ENCODE peak calls at places on chromosomes 12 and 14, in five cellular contexts. One of them, this sample, is unnamed.

GRCh38 chr12:1496162-1496925 is 98.0 kb downstream of the FBXL14 start:
- DNase-seq in HL-60: no peak
- DNase-seq in fibroblast of mammary gland: no peak
- DNase-seq in AG10803: peak; percentile 89
- DNase-seq in fibroblast of lung: peak; percentile 89
- DNase-seq in this sample: no peak

GRCh38 chr12:29505078-29505477 is 7.6 kb upstream of the OVCH1 start:
- DNase-seq in HL-60: no peak
- DNase-seq in fibroblast of mammary gland: peak; percentile 8
- DNase-seq in AG10803: no peak
- DNase-seq in fibroblast of lung: no peak
- DNase-seq in this sample: no peak

GRCh38 chr12:22121224-22121623 is 75.2 kb downstream of the CMAS start:
- DNase-seq in HL-60: no peak
- DNase-seq in fibroblast of mammary gland: no peak
- DNase-seq in AG10803: no peak
- DNase-seq in fibroblast of lung: no peak
- DNase-seq in this sample: no peak

GRCh38 chr12:70243510-70244331 is 488 bp downstream of the CNOT2 start:
- DNase-seq in HL-60: peak; percentile 49
- DNase-seq in fibroblast of mammary gland: peak; percentile 52
- DNase-seq in AG10803: peak; percentile 61
- DNase-seq in fibroblast of lung: peak; percentile 68
- DNase-seq in this sample: peak; percentile 66

GRCh38 chr14:77603654-77604270 is 12.7 kb downstream of the SPTLC2 start:
- DNase-seq in HL-60: peak; percentile 16
- DNase-seq in fibroblast of mammary gland: peak; percentile 39
- DNase-seq in AG10803: no peak
- DNase-seq in fibroblast of lung: peak; percentile 25
- DNase-seq in this sample: no peak

GRCh38 chr14:60089201-60089600 is 2.5 kb upstream of the PCNX4 start:
- DNase-seq in HL-60: no peak
- DNase-seq in fibroblast of mammary gland: no peak
- DNase-seq in AG10803: peak; percentile 35
- DNase-seq in fibroblast of lung: no peak
- DNase-seq in this sample: no peak

GRCh38 chr12:6716874-6717437 is 6.9 kb upstream of the COPS7A start:
- DNase-seq in HL-60: no peak
- DNase-seq in fibroblast of mammary gland: no peak
- DNase-seq in AG10803: no peak
- DNase-seq in fibroblast of lung: no peak
- DNase-seq in this sample: no peak

GRCh38 chr12:20549115-20549719 is 145.9 kb upstream of the SLCO1C1 start:
- DNase-seq in HL-60: peak; percentile 1
- DNase-seq in fibroblast of mammary gland: peak; percentile 56
- DNase-seq in AG10803: peak; percentile 33
- DNase-seq in fibroblast of lung: peak; percentile 68
- DNase-seq in this sample: peak; percentile 75

GRCh38 chr12:62210422-62210821 is 49.8 kb upstream of the USP15 start:
- DNase-seq in HL-60: peak; percentile 58
- DNase-seq in fibroblast of mammary gland: peak; percentile 54
- DNase-seq in AG10803: peak; percentile 50
- DNase-seq in fibroblast of lung: peak; percentile 57
- DNase-seq in this sample: peak; percentile 74

GRCh38 chr14:106141242-106142220 is 615.1 kb downstream of the TMEM121 start:
- DNase-seq in HL-60: no peak
- DNase-seq in fibroblast of mammary gland: no peak
- DNase-seq in AG10803: no peak
- DNase-seq in fibroblast of lung: no peak
- DNase-seq in this sample: no peak

GRCh38 chr14:60656755-60657608 is 7.7 kb upstream of the SIX1 start:
- DNase-seq in HL-60: peak; percentile 31
- DNase-seq in fibroblast of mammary gland: peak; percentile 69
- DNase-seq in AG10803: peak; percentile 70
- DNase-seq in fibroblast of lung: peak; percentile 87
- DNase-seq in this sample: peak; percentile 80

GRCh38 chr12:1936406-1937320 is 18.2 kb upstream of the CACNA2D4 start:
- DNase-seq in HL-60: no peak
- DNase-seq in fibroblast of mammary gland: peak; percentile 48
- DNase-seq in AG10803: peak; percentile 59
- DNase-seq in fibroblast of lung: peak; percentile 74
- DNase-seq in this sample: peak; percentile 72

GRCh38 chr12:32595251-32595650 is 83.8 kb upstream of the DNM1L start:
- DNase-seq in HL-60: no peak
- DNase-seq in fibroblast of mammary gland: peak; percentile 65
- DNase-seq in AG10803: peak; percentile 58
- DNase-seq in fibroblast of lung: peak; percentile 46
- DNase-seq in this sample: peak; percentile 11

GRCh38 chr14:75631453-75631831 is 29.2 kb downstream of the ERG28 start:
- DNase-seq in HL-60: no peak
- DNase-seq in fibroblast of mammary gland: no peak
- DNase-seq in AG10803: no peak
- DNase-seq in fibroblast of lung: no peak
- DNase-seq in this sample: peak; percentile 41

GRCh38 chr12:74317078-74317581 is 220.5 kb upstream of the ATXN7L3B start:
- DNase-seq in HL-60: no peak
- DNase-seq in fibroblast of mammary gland: peak; percentile 28
- DNase-seq in AG10803: no peak
- DNase-seq in fibroblast of lung: peak; percentile 49
- DNase-seq in this sample: peak; percentile 67

GRCh38 chr12:14619731-14620501 is 52.2 kb upstream of the PLBD1 start:
- DNase-seq in HL-60: no peak
- DNase-seq in fibroblast of mammary gland: no peak
- DNase-seq in AG10803: no peak
- DNase-seq in fibroblast of lung: no peak
- DNase-seq in this sample: no peak

GRCh38 chr12:70928066-70928465 is 7.5 kb upstream of the PTPRR start:
- DNase-seq in HL-60: no peak
- DNase-seq in fibroblast of mammary gland: no peak
- DNase-seq in AG10803: no peak
- DNase-seq in fibroblast of lung: no peak
- DNase-seq in this sample: peak; percentile 22

GRCh38 chr14:23195552-23196101 is 12.2 kb upstream of the SLC7A8 start:
- DNase-seq in HL-60: no peak
- DNase-seq in fibroblast of mammary gland: no peak
- DNase-seq in AG10803: no peak
- DNase-seq in fibroblast of lung: no peak
- DNase-seq in this sample: no peak

GRCh38 chr12:91920276-91920675 is 225.4 kb downstream of the BTG1 start:
- DNase-seq in HL-60: no peak
- DNase-seq in fibroblast of mammary gland: peak; percentile 41
- DNase-seq in AG10803: peak; percentile 53
- DNase-seq in fibroblast of lung: peak; percentile 14
- DNase-seq in this sample: peak; percentile 23

GRCh38 chr12:42958271-42958674 is 368.7 kb upstream of the PRICKLE1 start:
- DNase-seq in HL-60: no peak
- DNase-seq in fibroblast of mammary gland: peak; percentile 67
- DNase-seq in AG10803: no peak
- DNase-seq in fibroblast of lung: peak; percentile 33
- DNase-seq in this sample: peak; percentile 35

GRCh38 chr12:55663391-55663790 is 26.7 kb downstream of the OR10P1 start:
- DNase-seq in HL-60: no peak
- DNase-seq in fibroblast of mammary gland: peak; percentile 25
- DNase-seq in AG10803: no peak
- DNase-seq in fibroblast of lung: no peak
- DNase-seq in this sample: no peak

GRCh38 chr12:117092886-117093285 is 6.3 kb downstream of the TESC start:
- DNase-seq in HL-60: no peak
- DNase-seq in fibroblast of mammary gland: no peak
- DNase-seq in AG10803: no peak
- DNase-seq in fibroblast of lung: no peak
- DNase-seq in this sample: no peak

GRCh38 chr12:105428793-105429192 is 98.3 kb downstream of the C12orf75 start:
- DNase-seq in HL-60: no peak
- DNase-seq in fibroblast of mammary gland: peak; percentile 15
- DNase-seq in AG10803: peak; percentile 57
- DNase-seq in fibroblast of lung: no peak
- DNase-seq in this sample: peak; percentile 21

GRCh38 chr14:48726080-48726642 is 860.0 kb downstream of the RPS29 start:
- DNase-seq in HL-60: no peak
- DNase-seq in fibroblast of mammary gland: no peak
- DNase-seq in AG10803: peak; percentile 2
- DNase-seq in fibroblast of lung: no peak
- DNase-seq in this sample: peak; percentile 26

GRCh38 chr12:96985515-96986362 is 78.7 kb downstream of the NEDD1 start:
- DNase-seq in HL-60: no peak
- DNase-seq in fibroblast of mammary gland: no peak
- DNase-seq in AG10803: no peak
- DNase-seq in fibroblast of lung: no peak
- DNase-seq in this sample: peak; percentile 16

GRCh38 chr14:24255931-24256696 is 6.9 kb downstream of the TGM1 start:
- DNase-seq in HL-60: no peak
- DNase-seq in fibroblast of mammary gland: no peak
- DNase-seq in AG10803: no peak
- DNase-seq in fibroblast of lung: no peak
- DNase-seq in this sample: no peak

GRCh38 chr12:42086021-42086420 is 58.7 kb downstream of the GXYLT1 start:
- DNase-seq in HL-60: no peak
- DNase-seq in fibroblast of mammary gland: peak; percentile 31
- DNase-seq in AG10803: peak; percentile 36
- DNase-seq in fibroblast of lung: peak; percentile 69
- DNase-seq in this sample: peak; percentile 66

GRCh38 chr12:12897286-12897685 is 5.9 kb downstream of the GPRC5A start:
- DNase-seq in HL-60: no peak
- DNase-seq in fibroblast of mammary gland: no peak
- DNase-seq in AG10803: no peak
- DNase-seq in fibroblast of lung: no peak
- DNase-seq in this sample: no peak

DNA sequence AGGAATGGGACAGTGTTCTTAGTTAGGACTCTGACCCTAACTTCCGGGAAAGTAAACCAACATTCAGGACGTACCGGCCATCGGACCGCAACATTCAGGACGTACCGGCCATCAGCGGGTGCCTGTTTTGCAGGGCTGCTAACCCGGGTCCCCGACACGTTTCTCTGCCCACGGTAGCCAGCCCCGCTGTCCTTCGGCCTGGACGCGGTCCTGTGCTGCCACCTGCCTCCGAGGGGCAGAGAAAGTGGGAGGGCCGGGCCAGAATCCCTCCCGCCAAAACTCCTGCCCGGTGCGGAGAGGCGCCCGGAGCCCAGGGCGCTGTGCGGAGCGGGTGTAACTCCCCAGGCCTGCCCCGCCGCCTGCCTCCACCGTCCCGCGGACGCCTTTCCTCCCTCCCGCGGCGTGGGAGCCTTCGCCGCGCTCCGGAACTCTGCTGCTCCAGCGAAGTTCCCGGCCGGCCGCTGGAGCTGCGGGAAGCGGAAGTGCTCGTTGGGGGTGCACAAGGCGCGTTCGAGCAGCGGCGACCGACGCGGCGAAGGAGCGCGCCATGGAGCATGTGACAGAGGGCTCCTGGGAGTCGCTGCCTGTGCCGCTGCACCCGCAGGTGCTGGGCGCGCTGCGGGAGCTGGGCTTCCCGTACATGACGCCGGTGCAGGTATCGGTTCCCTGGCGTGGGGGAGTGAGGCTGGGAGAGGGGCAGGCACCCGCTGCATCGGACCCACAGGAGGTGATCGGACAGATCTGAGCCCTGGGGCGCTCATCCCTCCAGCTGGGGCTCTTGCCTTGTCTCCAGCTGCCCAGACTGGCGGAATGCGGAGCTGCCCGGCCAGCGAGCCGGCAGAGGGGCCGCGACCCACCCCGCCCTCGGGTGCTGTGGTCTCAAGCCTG is at the start of gene DDX55:
- DNase-seq in HL-60: peak; percentile 87
- DNase-seq in fibroblast of mammary gland: peak; percentile 79
- DNase-seq in AG10803: peak; percentile 81
- DNase-seq in fibroblast of lung: peak; percentile 86
- DNase-seq in this sample: peak; percentile 86
- TF ChIP-seq CTCF in HL-60: no peak
- TF ChIP-seq CTCF in fibroblast of mammary gland: peak; percentile 17
- TF ChIP-seq CTCF in AG10803: peak; percentile 30
- TF ChIP-seq CTCF in fibroblast of lung: peak; percentile 24
- TF ChIP-seq CTCF in this sample: peak; percentile 35

GRCh38 chr14:50871914-50872732 is at the start of gene ABHD12B:
- DNase-seq in HL-60: no peak
- DNase-seq in fibroblast of mammary gland: no peak
- DNase-seq in AG10803: peak; percentile 3
- DNase-seq in fibroblast of lung: peak; percentile 18
- DNase-seq in this sample: no peak
- H3K4me3 ChIP-seq in HL-60: no peak within 1 kb of the TSS
- H3K4me3 ChIP-seq in fibroblast of mammary gland: no peak within 1 kb of the TSS
- H3K4me3 ChIP-seq in AG10803: no peak within 1 kb of the TSS
- H3K4me3 ChIP-seq in fibroblast of lung: no peak within 1 kb of the TSS
- H3K4me3 ChIP-seq in this sample: no peak within 1 kb of the TSS

GRCh38 chr12:115979351-115979750 is 298.1 kb downstream of the MED13L start:
- DNase-seq in HL-60: no peak
- DNase-seq in fibroblast of mammary gland: peak; percentile 25
- DNase-seq in AG10803: peak; percentile 43
- DNase-seq in fibroblast of lung: no peak
- DNase-seq in this sample: peak; percentile 51

GRCh38 chr12:115979851-115980250 is 297.6 kb downstream of the MED13L start:
- DNase-seq in HL-60: no peak
- DNase-seq in fibroblast of mammary gland: no peak
- DNase-seq in AG10803: no peak
- DNase-seq in fibroblast of lung: no peak
- DNase-seq in this sample: no peak

GRCh38 chr12:115980339-115980738 is 297.2 kb downstream of the MED13L start:
- DNase-seq in HL-60: no peak
- DNase-seq in fibroblast of mammary gland: no peak
- DNase-seq in AG10803: no peak
- DNase-seq in fibroblast of lung: no peak
- DNase-seq in this sample: no peak

GRCh38 chr12:115984607-115985006 is 292.9 kb downstream of the MED13L start:
- DNase-seq in HL-60: no peak
- DNase-seq in fibroblast of mammary gland: no peak
- DNase-seq in AG10803: no peak
- DNase-seq in fibroblast of lung: no peak
- DNase-seq in this sample: no peak

GRCh38 chr12:115983226-115983798 is 294.2 kb downstream of the MED13L start:
- DNase-seq in HL-60: no peak
- DNase-seq in fibroblast of mammary gland: peak; percentile 26
- DNase-seq in AG10803: no peak
- DNase-seq in fibroblast of lung: no peak
- DNase-seq in this sample: peak; percentile 22
- TF ChIP-seq CTCF in HL-60: peak; percentile 10
- TF ChIP-seq CTCF in fibroblast of mammary gland: peak; percentile 41
- TF ChIP-seq CTCF in AG10803: peak; percentile 39
- TF ChIP-seq CTCF in fibroblast of lung: peak; percentile 25
- TF ChIP-seq CTCF in this sample: peak; percentile 31

DNA sequence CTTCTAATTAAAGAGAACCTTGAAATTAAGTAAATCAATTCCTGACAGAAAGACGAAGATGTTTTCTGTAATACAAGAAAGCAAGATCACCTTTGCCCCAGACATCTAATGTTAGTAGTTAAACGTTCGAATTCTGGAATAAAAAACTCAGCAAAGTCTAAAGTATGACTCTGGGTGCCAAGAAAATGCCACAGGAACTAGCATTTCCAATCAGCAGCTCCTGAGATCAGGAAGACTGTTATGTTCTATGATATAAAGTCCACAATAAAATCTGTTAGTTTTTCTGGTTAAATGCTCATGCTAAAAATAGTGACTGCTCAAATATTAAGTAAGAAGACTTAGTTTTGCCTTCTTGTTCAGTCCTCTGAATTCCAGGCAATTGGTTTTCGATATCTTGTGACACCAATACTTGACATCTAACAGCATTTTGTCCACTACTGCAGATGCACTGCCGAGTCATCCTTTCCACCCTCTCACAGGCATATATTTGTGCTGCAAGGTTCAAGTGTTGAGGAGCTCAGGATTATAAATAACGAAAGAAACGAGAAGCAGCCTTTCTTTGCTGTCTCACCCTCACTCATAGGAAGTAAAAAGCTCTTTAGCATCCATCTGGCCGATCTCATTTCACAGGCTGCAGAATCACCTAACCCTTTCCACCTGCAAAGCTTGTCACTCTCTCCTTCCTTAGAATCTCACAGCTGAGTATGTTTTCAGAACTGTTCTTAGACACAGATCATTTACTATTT is 32.0 kb downstream of the SSH1 start:
- DNase-seq in HL-60: peak; percentile 45
- DNase-seq in fibroblast of mammary gland: peak; percentile 78
- DNase-seq in AG10803: peak; percentile 61
- DNase-seq in fibroblast of lung: peak; percentile 53
- DNase-seq in this sample: peak; percentile 73
- H3K4me3 ChIP-seq in HL-60: no peak overlapping the region
- H3K4me3 ChIP-seq in fibroblast of mammary gland: peak overlapping the region; percentile 33
- H3K4me3 ChIP-seq in AG10803: peak overlapping the region; percentile 49
- H3K4me3 ChIP-seq in fibroblast of lung: peak overlapping the region; percentile 22
- H3K4me3 ChIP-seq in this sample: peak overlapping the region; percentile 31